ENCODE peak calls at places on chromosome 3, in five cellular contexts. V is mammary epithelial cell, U is neuronal stem cell, J is breast epithelium, G is endothelial cell of umbilical vein. P is an unnamed sample.
A peak's percentile ranks its signal among the peaks of the same experiment; 100 is the strongest.

GRCh38 chr3:131749826-131750225 is 247.1 kb upstream of the MRPL3 start:
- DNase-seq in V (no peak), U (no peak), G (no peak), J (no peak), P (no peak)

GRCh38 chr3:108538083-108538482 is 27.7 kb upstream of the MYH15 start:
- DNase-seq in U (no peak), V (no peak), G (peak; percentile 42), J (no peak), P (no peak)

GRCh38 chr3:70980646-70981031 is 602.9 kb downstream of the FOXP1 start:
- DNase-seq in J (no peak), U (no peak), G (no peak), V (no peak), P (no peak)

GRCh38 chr3:143885803-143886427 is 37.6 kb upstream of the SLC9A9 start:
- DNase-seq in G (peak; percentile 36), J (no peak), V (peak; percentile 23), U (no peak), P (no peak)

GRCh38 chr3:197599089-197599765 is 43.5 kb upstream of the BDH1 start:
- DNase-seq in U (peak; percentile 68), G (peak; percentile 80), J (peak; percentile 53), V (peak; percentile 50), P (peak; percentile 67)

GRCh38 chr3:19891740-19892139 is 42.3 kb downstream of the EFHB start:
- DNase-seq in G (no peak), V (peak; percentile 70), U (no peak), J (no peak), P (no peak)

GRCh38 chr3:126156468-126156867 is 23.9 kb downstream of the ALDH1L1 start:
- DNase-seq in G (no peak), J (no peak), V (no peak), U (no peak), P (peak; percentile 25)

GRCh38 chr3:102532901-102533300 is 98.1 kb downstream of the ZPLD1 start:
- DNase-seq in U (no peak), V (no peak), G (no peak), J (no peak), P (no peak)

GRCh38 chr3:141183606-141184005 is 48.0 kb upstream of the PXYLP1 start:
- DNase-seq in U (no peak), V (no peak), G (no peak), J (no peak), P (no peak)

GRCh38 chr3:183626877-183627594 is 8.4 kb upstream of the KLHL24 start:
- DNase-seq in G (no peak), U (no peak), V (no peak), J (no peak), P (peak; percentile 75)

GRCh38 chr3:195761031-195761430 is 40.3 kb downstream of the MUC20 start:
- DNase-seq in J (no peak), V (no peak), G (no peak), U (no peak), P (no peak)

GRCh38 chr3:126110431-126111125 is 26.7 kb upstream of the SLC41A3 start:
- DNase-seq in G (no peak), U (no peak), J (peak; percentile 5), V (no peak), P (no peak)

GRCh38 chr3:161316006-161316689 is 55.2 kb downstream of the SPTSSB start:
- DNase-seq in J (peak; percentile 42), V (peak; percentile 59), U (no peak), G (peak; percentile 88), P (no peak)

GRCh38 chr3:39107056-39107873 is at the start of the genes GORASP1 and TTC21A:
- DNase-seq in U (peak; percentile 85), G (peak; percentile 86), J (peak; percentile 84), V (peak; percentile 81), P (peak; percentile 90)

GRCh38 chr3:47410801-47411646 is 30.2 kb downstream of the PTPN23 start:
- DNase-seq in G (no peak), J (no peak), V (no peak), U (no peak), P (no peak)

GRCh38 chr3:186544281-186544680 is at the start of gene CRYGS:
- DNase-seq in G (no peak), J (no peak), V (no peak), U (no peak), P (no peak)

GRCh38 chr3:102156426-102156825 is 278.4 kb upstream of the ZPLD1 start:
- DNase-seq in G (peak; percentile 93), U (no peak), J (no peak), V (peak; percentile 97), P (no peak)

GRCh38 chr3:123392871-123393620 is 55.8 kb downstream of the ADCY5 start:
- DNase-seq in U (no peak), G (no peak), V (no peak), J (no peak), P (no peak)
- H3K4me1 ChIP-seq in U (no peaks in the 10 kb centered on the region), G (no peaks in the 10 kb centered on the region), V (peaks cover 6% of the 10 kb centered on the region), J (no peaks in the 10 kb centered on the region), P (no peaks in the 10 kb centered on the region)

GRCh38 chr3:53252105-53252946 is 3.5 kb downstream of the TKT start:
- DNase-seq in V (no peak), J (no peak), G (peak; percentile 45), U (no peak), P (peak; percentile 75)
- H3K27ac ChIP-seq in V (no peak overlapping the region), J (peak overlapping the region; percentile 42), G (no peak overlapping the region), U (no peak overlapping the region), P (no peak overlapping the region)

DNA sequence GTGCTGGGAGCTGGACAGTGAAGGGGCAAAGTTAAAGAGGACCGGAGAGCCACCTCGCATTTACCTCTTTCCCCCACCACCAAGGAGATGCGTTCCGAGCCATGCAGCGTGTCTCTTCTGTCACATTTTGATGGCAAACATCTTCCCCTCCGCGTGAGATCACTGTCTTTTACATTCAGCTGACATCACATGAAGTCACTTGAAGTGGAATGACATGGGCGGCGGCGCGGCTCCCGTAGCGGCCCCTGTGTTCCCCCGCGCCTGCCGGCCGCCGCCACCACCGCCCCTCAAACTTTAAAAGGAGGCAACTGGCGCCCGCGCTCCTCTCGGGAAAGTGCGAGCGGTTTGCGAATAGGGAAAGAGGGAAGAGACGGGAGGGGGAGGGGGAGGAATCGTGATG is at the start of gene FEZF2:
- DNase-seq in U (no peak), G (no peak), V (no peak), J (no peak), P (no peak)
- H3K4me1 ChIP-seq in U (peaks cover 9% of the 10 kb centered on the region), G (no peaks in the 10 kb centered on the region), V (peaks cover 12% of the 10 kb centered on the region), J (no peaks in the 10 kb centered on the region), P (peaks cover 5% of the 10 kb centered on the region)

GRCh38 chr3:8505621-8506020 is 4.0 kb downstream of the LMCD1 start:
- DNase-seq in U (no peak), G (peak; percentile 77), V (no peak), J (peak; percentile 55), P (no peak)

GRCh38 chr3:8506611-8507061 is 5.0 kb downstream of the LMCD1 start:
- DNase-seq in V (no peak), G (peak; percentile 60), U (no peak), J (no peak), P (no peak)

GRCh38 chr3:8504611-8504973 is 3.0 kb downstream of the LMCD1 start:
- DNase-seq in U (no peak), G (no peak), J (no peak), V (no peak), P (no peak)

GRCh38 chr3:8509961-8510360 is 8.3 kb downstream of the LMCD1 start:
- DNase-seq in V (peak; percentile 55), U (no peak), G (peak; percentile 41), J (no peak), P (no peak)

GRCh38 chr3:8507496-8507895 is 5.9 kb downstream of the LMCD1 start:
- DNase-seq in U (no peak), J (no peak), V (no peak), G (no peak), P (no peak)
- H3K27ac ChIP-seq in U (no peak overlapping the region), J (no peak overlapping the region), V (no peak overlapping the region), G (no peak overlapping the region), P (no peak overlapping the region)

DNA sequence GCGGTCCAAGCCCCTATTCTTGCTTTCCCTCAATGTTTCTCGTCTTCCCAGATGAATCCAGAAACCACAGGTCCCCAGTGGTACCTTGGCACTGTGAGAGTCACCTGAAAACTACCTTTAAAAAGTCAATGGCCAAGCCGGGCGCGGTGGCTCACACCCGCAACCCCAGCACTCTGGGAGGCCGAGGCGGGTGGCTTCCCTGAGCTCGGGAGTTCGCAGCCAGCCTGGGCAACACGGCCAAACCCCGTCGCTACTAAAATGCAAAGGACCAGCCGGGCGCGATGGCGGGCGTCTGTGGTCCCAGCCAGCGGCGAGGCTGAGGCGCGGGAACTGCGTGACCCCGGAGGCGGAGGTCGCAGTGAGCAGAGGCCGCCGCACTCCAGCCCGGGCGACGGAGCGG is 285.9 kb downstream of the CHL1 start:
- DNase-seq in V (no peak), J (no peak), U (no peak), G (no peak), P (no peak)
- H3K4me1 ChIP-seq in V (no peaks in the 10 kb centered on the region), J (no peaks in the 10 kb centered on the region), U (no peaks in the 10 kb centered on the region), G (no peaks in the 10 kb centered on the region), P (no peaks in the 10 kb centered on the region)

GRCh38 chr3:149548729-149549065 is 74.2 kb downstream of the TM4SF4 start:
- DNase-seq in U (no peak), G (no peak), V (no peak), J (no peak), P (no peak)
- H3K27ac ChIP-seq in U (no peak overlapping the region), G (peak overlapping the region; percentile 25), V (peak overlapping the region; percentile 88), J (peak overlapping the region; percentile 79), P (peak overlapping the region; percentile 80)

GRCh38 chr3:157122116-157122515 is 37.8 kb downstream of the CCNL1 start:
- DNase-seq in J (no peak), V (peak; percentile 96), U (no peak), G (peak; percentile 43), P (no peak)

GRCh38 chr3:157126365-157126764 is 33.6 kb downstream of the CCNL1 start:
- DNase-seq in J (no peak), V (no peak), U (no peak), G (no peak), P (no peak)

GRCh38 chr3:157125101-157125500 is 34.8 kb downstream of the CCNL1 start:
- DNase-seq in V (peak; percentile 77), G (no peak), U (no peak), J (no peak), P (no peak)

GRCh38 chr3:157121522-157121921 is 38.4 kb downstream of the CCNL1 start:
- DNase-seq in G (no peak), U (no peak), J (no peak), V (no peak), P (no peak)

DNA sequence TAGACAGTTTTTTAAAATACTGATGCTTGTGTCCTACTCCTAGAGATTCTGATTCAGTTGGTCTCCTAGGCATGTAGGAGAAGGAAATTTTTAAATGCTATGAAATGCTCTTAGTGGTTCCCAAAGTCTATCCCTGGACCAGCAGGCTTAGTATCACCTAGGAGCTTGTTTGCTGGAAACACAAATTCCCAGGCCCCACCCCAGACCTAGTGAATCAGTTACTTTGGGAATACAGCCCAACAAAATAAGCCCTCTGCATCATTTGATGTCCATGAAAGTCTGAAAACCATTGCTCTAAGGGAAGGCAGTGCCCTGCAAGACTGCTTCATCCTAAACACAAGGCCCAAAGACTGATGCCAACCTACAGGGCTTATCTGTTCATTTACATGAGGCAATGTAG is 36.3 kb downstream of the CCNL1 start:
- DNase-seq in V (peak; percentile 79), J (no peak), U (no peak), G (no peak), P (no peak)
- H3K4me1 ChIP-seq in V (peaks cover 76% of the 10 kb centered on the region), J (no peaks in the 10 kb centered on the region), U (peaks cover 2% of the 10 kb centered on the region), G (peaks cover 16% of the 10 kb centered on the region), P (peaks cover 10% of the 10 kb centered on the region)